ENCODE peak calls at places on chromosome 7, in ten cellular contexts. E is activated T-helper 1 cell treated with anti-CD3 and anti-CD28 coated beads, Interleukin-2, amount 50 U/mL, for 16 hours; G is AG04449; R is astrocyte; V is GM13977; Z is EL; P is posterior cingulate gyrus; D is effector CD4-positive, alpha-beta T cell; Y is activated effector memory CD4-positive, alpha-beta T cell treated with Interleukin-2 at 50 U/mL for 16 hours; A is thoracic aorta. X is an unnamed sample.

GRCh38 chr7:123594813-123595241 is 6.8 kb upstream of the ASB15 start:
- DNase-seq in Y (no peak), E (no peak), V (no peak), G (no peak), Z (no peak), P (no peak), R (no peak), D (no peak), A (no peak), X (no peak)

GRCh38 chr7:80630611-80631010 is 7.8 kb upstream of the CD36 start:
- DNase-seq in P (no peak), Y (no peak), Z (no peak), D (no peak), V (no peak), R (no peak), E (no peak), A (no peak), G (no peak), X (no peak)

GRCh38 chr7:2643386-2644229 is 11.8 kb downstream of the TTYH3 start:
- DNase-seq in Z (no peak), D (no peak), A (no peak), G (no peak), E (no peak), P (no peak), V (no peak), R (no peak), Y (no peak), X (no peak)

GRCh38 chr7:51315393-51316261 is 982 bp downstream of the COBL start:
- DNase-seq in V (peak; percentile 30), Y (no peak), E (no peak), Z (no peak), D (no peak), A (no peak), R (peak; percentile 23), G (no peak), P (peak; percentile 86), X (peak; percentile 60)

GRCh38 chr7:137925091-137925490 is 76.8 kb downstream of the CREB3L2 start:
- DNase-seq in Y (no peak), G (no peak), R (no peak), D (no peak), A (no peak), P (no peak), Z (no peak), V (no peak), E (no peak), X (no peak)

GRCh38 chr7:30816291-30817059 is 45.3 kb downstream of the MINDY4 start:
- DNase-seq in R (no peak), A (no peak), D (no peak), P (no peak), E (no peak), Z (no peak), V (no peak), G (no peak), Y (no peak), X (no peak)

GRCh38 chr7:122802211-122802833 is 83.9 kb downstream of the CADPS2 start:
- DNase-seq in D (no peak), Z (peak; percentile 3), A (no peak), E (no peak), R (no peak), Y (no peak), V (no peak), P (no peak), G (no peak), X (no peak)

GRCh38 chr7:100465299-100465698 is 1.2 kb upstream of the SPACDR start:
- DNase-seq in G (no peak), R (peak; percentile 24), Y (no peak), P (no peak), D (no peak), E (no peak), V (no peak), Z (peak; percentile 43), A (no peak), X (no peak)

GRCh38 chr7:20170626-20171025 is 46.6 kb downstream of the MACC1 start:
- DNase-seq in P (no peak), Y (no peak), A (no peak), Z (no peak), D (no peak), E (no peak), R (peak; percentile 53), V (no peak), G (no peak), X (no peak)

GRCh38 chr7:77316219-77316978 is 99.8 kb downstream of the GSAP start:
- DNase-seq in G (no peak), E (no peak), R (no peak), D (no peak), P (no peak), Z (no peak), A (no peak), Y (no peak), V (no peak), X (no peak)

GRCh38 chr7:106668853-106669539 is 8.0 kb upstream of the CCDC71L start:
- DNase-seq in D (no peak), R (no peak), Y (no peak), G (no peak), P (no peak), V (no peak), Z (no peak), E (no peak), A (no peak), X (no peak)

GRCh38 chr7:155961241-155962190 is 149.3 kb upstream of the SHH start:
- DNase-seq in V (no peak), R (peak; percentile 97), G (no peak), Y (no peak), Z (no peak), P (no peak), E (no peak), A (no peak), D (no peak), X (no peak)

GRCh38 chr7:101564778-101565211 is 64.3 kb downstream of the MYL10 start:
- DNase-seq in E (no peak), Y (no peak), A (no peak), G (no peak), Z (peak; percentile 43), R (no peak), V (no peak), D (no peak), P (no peak), X (peak; percentile 67)